ENCODE peak calls at places on chromosomes 4 and X, in seven cellular contexts. B is GM10248, U is HFF-Myc, K is cardiac muscle cell, J is neural progenitor cell, I is mucosa of descending colon, P is AG10803. H is an unnamed sample.

GRCh38 chr4:38193464-38193863 is 233.3 kb downstream of the PTTG2 start:
- DNase-seq in B (no peak), U (no peak), K (peak), J (no peak), I (no peak), P (no peak), H (no peak)

GRCh38 chr4:106594291-106594952 is 225.8 kb upstream of the GIMD1 start:
- DNase-seq in B (no peak), U (no peak), K (no peak), J (no peak), I (no peak), P (peak), H (no peak)

GRCh38 chrX:138745215-138745614 is 33.7 kb upstream of the FGF13 start:
- DNase-seq in B (peak), U (peak), K (peak), J (peak), I (no peak), P (peak), H (peak)

GRCh38 chrX:71171110-71171801 is 26.6 kb downstream of the NLGN3 start:
- DNase-seq in B (no peak), U (no peak), K (no peak), J (no peak), I (no peak), P (no peak), H (no peak)

GRCh38 chr4:89324671-89325070 is 17.1 kb upstream of the GPRIN3 start:
- DNase-seq in B (peak), U (no peak), K (peak), J (no peak), I (no peak), P (peak), H (no peak)

GRCh38 chr4:7872264-7872771 is 67.3 kb downstream of the AFAP1 start:
- DNase-seq in B (no peak), U (peak), K (peak), J (no peak), I (no peak), P (peak), H (no peak)

GRCh38 chrX:153642655-153643430 is 4.2 kb upstream of the DUSP9 start:
- DNase-seq in B (no peak), U (no peak), K (no peak), J (no peak), I (no peak), P (no peak), H (no peak)

GRCh38 chr4:1177274-1178141 is 5.1 kb upstream of the SPON2 start:
- DNase-seq in B (peak), U (no peak), K (no peak), J (no peak), I (peak), P (no peak), H (peak)

GRCh38 chrX:38811515-38812239 is 10.4 kb downstream of the MID1IP1 start:
- DNase-seq in B (no peak), U (no peak), K (no peak), J (no peak), I (no peak), P (no peak), H (no peak)

GRCh38 chrX:9525511-9526248 is 60.8 kb downstream of the TBL1X start:
- DNase-seq in B (peak), U (no peak), K (no peak), J (peak), I (no peak), P (no peak), H (no peak)

GRCh38 chrX:102154900-102155805 is 624 bp downstream of the BEX5 start:
- DNase-seq in B (no peak), U (no peak), K (no peak), J (peak), I (no peak), P (no peak), H (peak)

GRCh38 chr4:157128395-157128794 is 52.4 kb downstream of the GLRB start:
- DNase-seq in B (no peak), U (peak), K (peak), J (no peak), I (no peak), P (peak), H (no peak)

GRCh38 chr4:96301727-96302126 is 461.8 kb downstream of the PDHA2 start:
- DNase-seq in B (no peak), U (no peak), K (no peak), J (no peak), I (no peak), P (no peak), H (no peak)

GRCh38 chr4:145012841-145013240 is 85.2 kb downstream of the ANAPC10 start:
- DNase-seq in B (no peak), U (peak), K (peak), J (no peak), I (no peak), P (peak), H (no peak)

GRCh38 chrX:19889582-19890342 is 2.4 kb upstream of the SH3KBP1 start:
- DNase-seq in B (peak), U (no peak), K (peak), J (peak), I (no peak), P (peak), H (no peak)

GRCh38 chr4:38082424-38083374 is 122.5 kb downstream of the PTTG2 start:
- DNase-seq in B (no peak), U (no peak), K (peak), J (no peak), I (no peak), P (peak), H (no peak)

GRCh38 chr4:148170408-148171385 is 271.5 kb downstream of the NR3C2 start:
- DNase-seq in B (no peak), U (no peak), K (no peak), J (no peak), I (peak), P (no peak), H (peak)

GRCh38 chrX:103704863-103705262 is 5.8 kb upstream of the TMEM31 start:
- DNase-seq in B (no peak), U (no peak), K (no peak), J (no peak), I (no peak), P (no peak), H (no peak)

GRCh38 chr4:147076179-147076578 is 130.5 kb upstream of the TTC29 start:
- DNase-seq in B (no peak), U (no peak), K (no peak), J (no peak), I (peak), P (no peak), H (peak)

GRCh38 chr4:108060164-108060563 is 70.5 kb downstream of the HADH start:
- DNase-seq in B (no peak), U (no peak), K (peak), J (peak), I (no peak), P (peak), H (no peak)

GRCh38 chr4:173076903-173077629 is 91.5 kb upstream of the GALNT7 start:
- DNase-seq in B (no peak), U (no peak), K (no peak), J (no peak), I (no peak), P (no peak), H (no peak)

GRCh38 chr4:4578981-4579380 is 37.1 kb upstream of the STX18 start:
- DNase-seq in B (no peak), U (no peak), K (no peak), J (peak), I (no peak), P (no peak), H (no peak)

GRCh38 chrX:30643313-30643821 is 9.9 kb upstream of the GK start:
- DNase-seq in B (no peak), U (no peak), K (peak), J (no peak), I (no peak), P (peak), H (no peak)

GRCh38 chr4:154836030-154836429 is 55.0 kb downstream of the RBM46 start:
- DNase-seq in B (no peak), U (no peak), K (no peak), J (no peak), I (no peak), P (no peak), H (no peak)

GRCh38 chr4:8846864-8847263 is 24.8 kb downstream of the HMX1 start:
- DNase-seq in B (no peak), U (no peak), K (no peak), J (no peak), I (no peak), P (no peak), H (no peak)

GRCh38 chr4:99404595-99405287 is 30.4 kb downstream of the ADH7 start:
- DNase-seq in B (peak), U (peak), K (peak), J (no peak), I (no peak), P (peak), H (no peak)

GRCh38 chr4:6495296-6495590 is 22.8 kb upstream of the PPP2R2C start:
- DNase-seq in B (no peak), U (no peak), K (no peak), J (no peak), I (no peak), P (no peak), H (no peak)

GRCh38 chrX:103017542-103017941 is 46.4 kb downstream of the BEX1 start:
- DNase-seq in B (no peak), U (no peak), K (no peak), J (no peak), I (no peak), P (no peak), H (no peak)

GRCh38 chr4:136864580-136865185 is 667.6 kb downstream of the PCDH18 start:
- DNase-seq in B (peak), U (peak), K (peak), J (peak), I (no peak), P (peak), H (peak)

GRCh38 chr4:25939330-25939729 is 25.3 kb downstream of the SMIM20 start:
- DNase-seq in B (no peak), U (no peak), K (no peak), J (no peak), I (no peak), P (no peak), H (no peak)

GRCh38 chr4:77819409-77819835 is 254 bp upstream of the CNOT6L start:
- DNase-seq in B (no peak), U (no peak), K (peak), J (no peak), I (peak), P (no peak), H (no peak)

GRCh38 chr4:142846105-142846728 is at the start of gene INPP4B:
- DNase-seq in B (peak), U (no peak), K (peak), J (peak), I (peak), P (peak), H (peak)

GRCh38 chrX:1656379-1656778 is 41.5 kb downstream of the ASMT start:
- DNase-seq in B (no peak), U (no peak), K (no peak), J (no peak), I (no peak), P (no peak), H (no peak)

GRCh38 chrX:1658083-1658463 is 43.2 kb downstream of the ASMT start:
- DNase-seq in B (no peak), U (no peak), K (no peak), J (peak), I (no peak), P (no peak), H (no peak)

GRCh38 chrX:1659664-1660461 is 45.0 kb downstream of the ASMT start:
- DNase-seq in B (no peak), U (no peak), K (no peak), J (no peak), I (no peak), P (no peak), H (no peak)

GRCh38 chrX:1661048-1661921 is 46.4 kb downstream of the ASMT start:
- DNase-seq in B (peak), U (no peak), K (no peak), J (peak), I (peak), P (no peak), H (peak)

DNA sequence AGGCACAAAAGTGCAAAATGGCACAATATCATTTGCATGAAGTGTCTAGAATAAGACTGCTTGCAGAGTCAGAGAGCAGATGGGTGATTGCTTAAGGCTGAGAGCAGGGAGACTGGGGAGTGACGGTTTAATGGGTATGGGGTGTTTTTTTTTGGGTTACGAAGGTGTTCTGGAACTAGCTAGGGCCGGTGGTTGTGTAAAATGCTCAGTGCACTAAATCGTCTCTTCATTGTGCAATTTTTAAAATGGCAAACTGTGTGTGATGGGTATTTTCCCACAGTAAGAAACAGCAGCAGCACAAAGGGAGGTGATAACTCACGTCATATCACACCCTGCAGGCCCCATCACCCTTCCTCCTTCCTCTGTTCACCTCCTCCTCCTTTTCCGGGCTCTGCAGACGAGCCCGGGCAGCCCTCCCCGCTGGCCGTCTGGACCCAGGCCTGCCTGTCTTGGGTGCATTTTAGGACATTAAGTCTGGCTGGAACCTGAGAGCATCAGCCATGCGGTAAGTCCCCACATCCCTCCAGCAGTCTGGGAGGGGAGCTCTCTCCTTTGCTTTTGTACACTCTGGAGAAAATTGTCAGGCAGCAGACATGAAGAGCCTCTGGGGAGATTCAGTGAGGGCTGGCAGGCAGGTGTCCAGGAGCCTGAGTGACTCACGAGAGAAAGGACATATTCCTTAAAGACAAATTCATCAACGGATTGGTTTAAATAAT is 42.7 kb downstream of the ASMT start:
- DNase-seq in B (peak), U (no peak), K (peak), J (peak), I (no peak), P (peak), H (peak)
- TF ChIP-seq CTCF in B (no peak), U (no peak), K (no peak), J (no peak), I (no peak), P (no peak), H (no peak)

DNA sequence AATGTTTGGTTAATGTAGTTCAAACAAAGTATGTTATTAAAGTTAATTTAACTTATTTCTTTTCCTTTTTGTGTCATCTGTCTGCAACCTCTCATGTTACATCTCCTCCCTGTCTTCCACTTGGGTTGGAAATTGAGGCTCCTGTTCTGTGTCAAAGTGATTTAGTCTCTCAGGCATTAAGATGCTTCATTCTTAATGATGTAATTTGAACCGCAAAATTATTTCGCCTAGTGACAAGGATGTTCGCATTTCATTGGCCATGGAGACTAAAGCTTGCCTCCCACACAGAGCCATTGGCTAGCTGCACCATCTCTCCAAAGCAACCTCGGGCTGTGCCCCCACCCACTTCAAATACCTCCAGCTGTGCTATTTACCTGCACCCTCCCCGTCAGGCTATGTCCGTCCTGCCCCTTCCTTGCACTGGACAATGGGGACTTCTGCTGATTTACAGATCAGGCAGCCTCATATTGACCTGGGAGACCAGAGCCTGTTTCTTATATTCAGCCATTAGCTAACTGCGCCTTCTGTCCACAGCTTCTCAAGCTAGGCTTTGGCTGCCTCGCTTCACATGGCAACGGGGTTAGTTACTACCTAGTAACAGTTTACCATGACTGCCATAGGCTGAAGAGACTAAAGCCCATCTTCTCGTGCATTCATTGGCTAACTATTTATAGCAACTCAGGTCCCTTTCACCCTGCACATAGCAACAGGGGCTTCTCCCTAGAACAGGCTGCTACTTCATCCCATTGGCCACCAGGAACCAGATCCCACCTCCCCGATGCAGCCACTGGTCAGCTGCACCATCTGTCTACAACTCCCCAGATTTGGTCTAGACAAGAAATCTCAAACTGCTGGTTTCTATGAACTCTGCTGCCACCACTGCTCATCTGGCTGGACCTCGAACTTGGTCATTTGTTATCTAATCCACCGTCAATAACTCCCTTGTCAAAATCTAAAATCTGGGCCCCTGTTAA is 8.6 kb upstream of the ZNF157 start:
- DNase-seq in B (peak), U (peak), K (peak), J (peak), I (peak), P (peak), H (peak)
- TF ChIP-seq CTCF in B (peak), U (no peak), K (peak), J (no peak), I (no peak), P (no peak), H (no peak)

DNA sequence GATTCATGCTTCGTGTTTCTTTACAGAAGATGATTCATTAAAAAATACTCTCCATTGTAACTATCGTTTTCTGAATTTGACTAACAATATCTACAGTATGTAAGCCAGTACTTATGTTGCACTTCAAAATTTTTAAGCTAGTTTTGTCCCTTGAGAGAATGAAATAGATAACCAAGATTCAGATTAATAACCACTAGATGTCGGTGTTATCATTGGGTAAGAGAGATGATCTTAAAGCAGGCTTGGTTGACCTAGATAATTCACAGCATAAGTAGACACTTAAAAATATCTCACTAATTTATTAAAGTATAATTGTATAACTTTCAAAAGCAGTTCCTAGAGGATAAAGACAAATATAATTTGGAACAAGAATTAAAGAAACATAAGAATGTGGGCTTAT is 430.9 kb downstream of the C4orf33 start:
- DNase-seq in B (no peak), U (no peak), K (peak), J (no peak), I (no peak), P (no peak), H (no peak)
- TF ChIP-seq CTCF in B (no peak), U (no peak), K (peak), J (peak), I (no peak), P (no peak), H (no peak)

DNA sequence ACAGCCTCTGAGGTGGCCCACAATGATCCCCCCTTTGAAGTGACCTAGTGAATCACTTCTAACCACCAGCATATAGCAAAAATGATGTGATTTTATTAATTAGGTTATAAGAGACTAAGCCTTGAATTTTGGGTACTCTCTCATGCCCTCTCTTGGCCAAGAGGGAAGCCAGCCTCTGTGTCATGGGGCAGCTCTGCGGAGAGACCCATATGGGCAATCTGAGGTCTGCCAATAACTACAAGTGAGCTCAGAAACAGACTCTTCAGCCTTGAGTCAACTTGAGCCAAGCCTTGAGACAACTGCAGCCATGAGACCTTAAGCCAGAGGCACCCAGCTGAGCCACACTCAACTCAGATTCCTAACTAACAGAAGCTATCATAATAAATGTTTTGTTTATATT is 45.7 kb downstream of the MANBA start:
- DNase-seq in B (no peak), U (no peak), K (no peak), J (no peak), I (no peak), P (peak), H (no peak)
- TF ChIP-seq CTCF in B (peak), U (peak), K (no peak), J (peak), I (no peak), P (peak), H (no peak)

DNA sequence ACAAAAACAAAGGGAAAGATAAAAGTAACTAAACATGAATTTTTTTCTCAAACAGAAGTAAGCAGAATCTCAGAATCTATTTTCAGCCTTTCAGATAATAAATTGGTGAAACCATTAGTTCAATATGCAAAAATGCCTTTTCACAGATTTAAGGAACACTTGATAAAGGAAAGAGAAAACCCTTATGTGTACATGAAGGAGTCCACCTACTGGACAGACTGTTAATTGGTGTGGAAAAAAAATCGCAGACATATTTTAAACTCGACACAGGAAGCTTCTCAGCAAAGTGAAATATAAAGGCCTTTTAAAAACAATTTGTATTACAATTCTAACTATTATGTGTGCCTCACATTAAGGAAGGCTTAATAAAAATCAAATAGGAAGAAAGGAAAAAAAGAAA is 22.3 kb downstream of the COX7B2 start:
- DNase-seq in B (no peak), U (no peak), K (peak), J (no peak), I (no peak), P (no peak), H (no peak)
- TF ChIP-seq CTCF in B (peak), U (no peak), K (peak), J (peak), I (no peak), P (no peak), H (no peak)

DNA sequence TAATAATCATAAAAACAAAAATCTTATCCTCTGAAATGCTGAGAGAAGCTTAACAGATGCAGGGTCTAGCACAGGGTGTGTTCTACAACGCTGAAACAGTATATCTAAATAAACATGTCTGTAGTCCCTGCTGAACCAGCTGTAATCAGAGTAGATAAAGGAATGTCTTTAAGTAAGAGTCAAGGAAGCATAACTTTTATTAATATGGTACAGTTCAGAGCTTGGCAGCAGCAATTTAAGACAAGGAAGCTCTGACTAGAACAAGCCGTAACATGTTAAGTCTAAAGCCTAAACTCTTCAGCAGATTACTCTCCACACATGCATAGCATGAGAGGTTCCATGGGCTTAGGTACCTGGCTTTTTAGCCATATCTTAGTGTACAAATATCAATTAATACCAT is 36.1 kb downstream of the NFKB1 start:
- DNase-seq in B (no peak), U (no peak), K (no peak), J (no peak), I (no peak), P (no peak), H (no peak)
- TF ChIP-seq CTCF in B (no peak), U (no peak), K (no peak), J (no peak), I (no peak), P (no peak), H (no peak)